ENCODE peak calls at places on chromosome 5, in seven cellular contexts. A is dorsolateral prefrontal cortex, W is WTC11, G is nephron progenitor cell, H is tibial nerve, I is HL-60, J is progenitor cell of endocrine pancreas. O is an unnamed sample.

GRCh38 chr5:56683281-56683680 is 132.1 kb upstream of the MAP3K1 start:
- DNase-seq in A (no peak), W (no peak), G (no peak), H (no peak), I (no peak), J (no peak), O (no peak)

GRCh38 chr5:399296-400281 is 43.4 kb upstream of the EXOC3 start:
- DNase-seq in A (no peak), W (peak; percentile 89), G (peak; percentile 87), H (peak; percentile 79), I (peak; percentile 99), J (peak; percentile 13), O (peak; percentile 89)

GRCh38 chr5:64333891-64334290 is 168.2 kb downstream of the RNF180 start:
- DNase-seq in A (no peak), W (no peak), G (no peak), H (no peak), I (no peak), J (no peak), O (no peak)

GRCh38 chr5:148379340-148379739 is 4.4 kb upstream of the FBXO38 start:
- DNase-seq in A (no peak), W (no peak), G (no peak), H (no peak), I (no peak), J (no peak), O (no peak)

GRCh38 chr5:144915452-144915851 is 744.8 kb downstream of the KCTD16 start:
- DNase-seq in A (no peak), W (no peak), G (no peak), H (no peak), I (no peak), J (no peak), O (no peak)

GRCh38 chr5:86500947-86501346 is 116.8 kb upstream of the COX7C start:
- DNase-seq in A (no peak), W (no peak), G (no peak), H (no peak), I (no peak), J (no peak), O (no peak)

GRCh38 chr5:140073296-140073695 is 30.2 kb upstream of the NRG2 start:
- DNase-seq in A (no peak), W (no peak), G (no peak), H (no peak), I (no peak), J (no peak), O (no peak)

GRCh38 chr5:79229357-79230174 is 6.4 kb upstream of the JMY start:
- DNase-seq in A (no peak), W (no peak), G (no peak), H (no peak), I (no peak), J (no peak), O (no peak)

GRCh38 chr5:98993512-98993911 is 64.7 kb upstream of the CHD1 start:
- DNase-seq in A (no peak), W (no peak), G (no peak), H (no peak), I (no peak), J (no peak), O (no peak)

GRCh38 chr5:115452791-115453190 is 91.8 kb downstream of the FEM1C start:
- DNase-seq in A (no peak), W (no peak), G (no peak), H (no peak), I (no peak), J (no peak), O (no peak)

GRCh38 chr5:65801332-65801731 is 79.3 kb downstream of the NLN start:
- DNase-seq in A (no peak), W (no peak), G (no peak), H (no peak), I (no peak), J (no peak), O (no peak)

GRCh38 chr5:180097926-180098325 is 26.4 kb upstream of the RNF130 start:
- DNase-seq in A (no peak), W (no peak), G (no peak), H (no peak), I (no peak), J (no peak), O (no peak)

GRCh38 chr5:68612972-68613371 is 397.4 kb downstream of the PIK3R1 start:
- DNase-seq in A (no peak), W (no peak), G (no peak), H (no peak), I (no peak), J (no peak), O (no peak)

GRCh38 chr5:79020861-79021561 is 35.9 kb upstream of the ARSB start:
- DNase-seq in A (peak; percentile 28), W (peak; percentile 64), G (peak; percentile 63), H (no peak), I (no peak), J (peak; percentile 29), O (peak; percentile 54)

GRCh38 chr5:920321-920720 is 27.6 kb downstream of the TRIP13 start:
- DNase-seq in A (no peak), W (no peak), G (no peak), H (no peak), I (no peak), J (no peak), O (no peak)

DNA sequence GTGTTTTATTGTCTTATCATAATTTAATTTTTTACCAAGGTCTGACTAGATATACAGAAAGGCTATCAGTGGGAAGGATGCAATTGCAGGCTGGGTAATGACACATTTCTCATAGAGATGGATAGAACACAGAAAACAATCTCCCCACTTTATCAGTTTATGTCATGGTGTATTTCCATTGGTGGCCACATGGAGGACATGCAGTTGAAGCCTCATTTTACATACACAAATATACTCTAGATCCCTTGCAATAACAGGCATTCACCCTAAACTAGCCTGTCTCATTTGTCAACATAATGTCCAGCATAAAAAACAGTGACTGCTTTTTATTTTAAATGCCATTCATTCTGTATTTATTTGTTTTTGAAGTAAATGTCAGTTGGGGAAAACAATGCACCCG is 526.3 kb downstream of the GABRG2 start:
- DNase-seq in A (no peak), W (no peak), G (no peak), H (no peak), I (no peak), J (no peak), O (no peak)
- TF ChIP-seq CTCF in A (peak; percentile 37), W (peak; percentile 40), G (peak; percentile 46), H (no peak), I (peak; percentile 25), J (peak; percentile 54), O (peak; percentile 18)

DNA sequence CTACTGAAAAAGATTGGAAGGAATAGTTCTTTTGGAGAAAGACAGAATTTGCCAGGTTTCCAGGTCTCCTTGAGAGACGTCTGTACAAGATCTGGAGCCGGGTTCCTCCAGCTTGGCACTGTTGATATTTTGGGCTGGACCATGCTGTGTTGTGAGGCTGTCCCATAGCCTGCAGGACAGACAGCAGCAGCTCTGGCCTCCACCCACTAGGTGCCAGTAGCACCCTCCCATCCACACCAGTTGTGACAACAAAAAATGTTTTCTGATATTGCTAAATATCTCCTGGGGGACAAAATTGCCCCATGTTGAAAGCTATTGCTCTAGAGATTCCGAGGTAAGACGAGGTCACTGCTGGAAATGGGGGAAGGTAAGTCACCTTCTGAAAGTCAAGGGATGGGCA is 287.7 kb upstream of the DAP start:
- DNase-seq in A (no peak), W (peak; percentile 22), G (no peak), H (no peak), I (no peak), J (no peak), O (no peak)
- TF ChIP-seq CTCF in A (peak; percentile 9), W (no peak), G (no peak), H (no peak), I (no peak), J (no peak), O (no peak)

GRCh38 chr5:169939731-169940130 is 40.6 kb downstream of the INSYN2B start:
- DNase-seq in A (no peak), W (no peak), G (no peak), H (no peak), I (no peak), J (no peak), O (no peak)

GRCh38 chr5:169938439-169938838 is 41.9 kb downstream of the INSYN2B start:
- DNase-seq in A (no peak), W (no peak), G (no peak), H (no peak), I (no peak), J (no peak), O (no peak)

GRCh38 chr5:169933127-169933526 is 47.2 kb downstream of the INSYN2B start:
- DNase-seq in A (no peak), W (no peak), G (no peak), H (no peak), I (no peak), J (no peak), O (no peak)

GRCh38 chr5:169933624-169934023 is 46.7 kb downstream of the INSYN2B start:
- DNase-seq in A (no peak), W (no peak), G (no peak), H (no peak), I (no peak), J (no peak), O (no peak)

DNA sequence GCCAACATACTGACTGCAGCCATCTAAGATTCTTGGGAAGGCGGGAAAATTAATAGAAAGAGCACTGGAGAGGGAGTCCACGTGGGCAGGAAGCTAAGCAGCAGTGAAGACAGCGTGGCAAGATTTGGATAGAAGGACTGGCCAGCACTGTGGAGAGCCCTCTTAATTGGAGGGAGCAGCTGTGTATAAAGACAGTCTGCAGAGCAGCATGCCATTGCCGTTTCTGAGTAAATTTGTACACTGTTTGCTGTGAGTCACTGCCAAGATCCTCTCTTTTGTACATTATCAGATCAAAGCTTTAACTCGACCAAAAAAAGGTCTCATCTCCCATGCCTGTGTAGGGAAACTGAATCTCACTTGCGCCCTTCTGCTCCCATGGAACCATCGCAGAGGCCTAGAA is 45.3 kb downstream of the INSYN2B start:
- DNase-seq in A (no peak), W (no peak), G (no peak), H (no peak), I (no peak), J (no peak), O (no peak)
- TF ChIP-seq CTCF in A (no peak), W (no peak), G (no peak), H (no peak), I (no peak), J (no peak), O (no peak)

GRCh38 chr5:177303121-177303924 is at the start of the genes PRELID1 and RAB24:
- DNase-seq in A (peak; percentile 90), W (peak; percentile 91), G (peak; percentile 97), H (peak; percentile 84), I (peak; percentile 83), J (peak; percentile 92), O (peak; percentile 87)
- TF ChIP-seq CTCF in A (peak; percentile 51), W (no peak), G (no peak), H (peak; percentile 13), I (no peak), J (peak; percentile 45), O (peak; percentile 47)

GRCh38 chr5:14777187-14777586 is 94.4 kb downstream of the ANKH start:
- DNase-seq in A (no peak), W (no peak), G (no peak), H (no peak), I (no peak), J (no peak), O (no peak)

GRCh38 chr5:14776640-14777039 is 94.9 kb downstream of the ANKH start:
- DNase-seq in A (no peak), W (no peak), G (no peak), H (no peak), I (no peak), J (no peak), O (no peak)

GRCh38 chr5:14779975-14780374 is 91.6 kb downstream of the ANKH start:
- DNase-seq in A (no peak), W (no peak), G (no peak), H (no peak), I (no peak), J (no peak), O (no peak)

GRCh38 chr5:14777932-14778788 is 93.4 kb downstream of the ANKH start:
- DNase-seq in A (no peak), W (no peak), G (no peak), H (no peak), I (no peak), J (no peak), O (no peak)

GRCh38 chr5:14778789-14779070 is 92.8 kb downstream of the ANKH start:
- DNase-seq in A (no peak), W (peak; percentile 38), G (no peak), H (no peak), I (no peak), J (no peak), O (no peak)
- TF ChIP-seq CTCF in A (no peak), W (no peak), G (no peak), H (no peak), I (no peak), J (no peak), O (no peak)

O was measured in CD14-positive monocyte.